ENCODE peak calls at places on chromosomes 1 and 21, in six cellular contexts. K is GM23248; R is heart right ventricle; S is Peyer's patch; H is psoas muscle; Z is CD8-positive, alpha-beta T cell. L is an unnamed sample.

GRCh38 chr21:27145134-27145798 is 178.4 kb upstream of the ADAMTS5 start:
- DNase-seq in K (no peak), R (no peak), S (no peak), H (no peak), Z (no peak), L (no peak)

GRCh38 chr1:55526716-55527115 is 311.6 kb upstream of the USP24 start:
- DNase-seq in K (no peak), R (no peak), S (no peak), H (no peak), Z (no peak), L (no peak)

GRCh38 chr21:15065381-15066230 is 806 bp upstream of the NRIP1 start:
- DNase-seq in K (peak; percentile 92), R (peak; percentile 86), S (peak; percentile 80), H (peak; percentile 75), Z (peak; percentile 63), L (peak; percentile 41)

GRCh38 chr1:15343729-15344128 is 66.0 kb upstream of the EFHD2 start:
- DNase-seq in K (peak; percentile 70), R (peak; percentile 85), S (no peak), H (peak; percentile 56), Z (no peak), L (peak; percentile 52)

GRCh38 chr1:234875328-234875952 is 253.2 kb downstream of the TOMM20 start:
- DNase-seq in K (no peak), R (no peak), S (no peak), H (no peak), Z (no peak), L (no peak)

GRCh38 chr1:228297822-228298221 is 90.0 kb downstream of the OBSCN start:
- DNase-seq in K (no peak), R (no peak), S (no peak), H (no peak), Z (no peak), L (no peak)

GRCh38 chr1:220824031-220824989 is 37.6 kb downstream of the MTARC1 start:
- DNase-seq in K (no peak), R (no peak), S (no peak), H (no peak), Z (no peak), L (no peak)

GRCh38 chr1:65581120-65581519 is 160.7 kb downstream of the LEPR start:
- DNase-seq in K (peak; percentile 3), R (no peak), S (no peak), H (no peak), Z (no peak), L (no peak)

GRCh38 chr1:181061891-181062777 is 26.4 kb upstream of the IER5 start:
- DNase-seq in K (peak; percentile 10), R (peak; percentile 12), S (peak; percentile 52), H (peak; percentile 60), Z (no peak), L (no peak)

GRCh38 chr1:33971018-33971710 is 107.3 kb downstream of the HMGB4 start:
- DNase-seq in K (peak; percentile 94), R (no peak), S (no peak), H (no peak), Z (no peak), L (no peak)

GRCh38 chr1:21334214-21335087 is 44.2 kb upstream of the ECE1 start:
- DNase-seq in K (peak; percentile 93), R (peak; percentile 78), S (peak; percentile 68), H (peak; percentile 71), Z (peak; percentile 75), L (peak; percentile 68)
- H3K4me3 ChIP-seq in K (peak overlapping the region; percentile 62), R (peak overlapping the region; percentile 36), S (peak overlapping the region; percentile 38), H (peak overlapping the region; percentile 43), Z (peak overlapping the region; percentile 29), L (peak overlapping the region; percentile 69)

DNA sequence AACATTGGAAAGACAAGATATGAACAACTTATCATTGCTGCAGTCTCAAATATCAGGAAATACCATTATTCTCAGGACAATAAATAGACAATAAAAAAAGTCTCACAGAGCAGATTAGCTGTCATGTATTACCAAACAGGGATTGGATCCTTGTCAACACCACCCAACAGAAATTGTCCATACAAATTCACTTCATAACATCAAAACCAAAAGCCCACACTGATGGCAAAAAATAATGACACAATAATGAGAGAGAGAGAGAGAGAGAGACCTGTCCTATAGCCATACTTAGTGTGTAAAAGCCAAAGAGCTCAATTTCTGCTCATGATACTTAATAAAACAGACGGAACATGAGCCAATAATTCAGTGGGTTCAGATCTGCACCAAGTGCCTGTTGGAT is 96.5 kb downstream of the PPIAL4G start:
- DNase-seq in K (no peak), R (no peak), S (no peak), H (no peak), Z (no peak), L (no peak)
- H3K27ac ChIP-seq in K (no peak overlapping the region), R (no peak overlapping the region), S (no peak overlapping the region), H (no peak overlapping the region), Z (no peak overlapping the region), L (no peak overlapping the region)

GRCh38 chr21:32768530-32768929 is 3.0 kb downstream of the PAXBP1 start:
- DNase-seq in K (no peak), R (no peak), S (no peak), H (no peak), Z (no peak), L (no peak)
- H3K4me3 ChIP-seq in K (peak overlapping the region; percentile 80), R (no peak overlapping the region), S (no peak overlapping the region), H (no peak overlapping the region), Z (no peak overlapping the region), L (no peak overlapping the region)

GRCh38 chr1:156069490-156070455 is 8.8 kb downstream of the RAB25 start:
- DNase-seq in K (no peak), R (no peak), S (no peak), H (no peak), Z (no peak), L (no peak)
- H3K27ac ChIP-seq in K (no peak overlapping the region), R (no peak overlapping the region), S (no peak overlapping the region), H (no peak overlapping the region), Z (no peak overlapping the region), L (no peak overlapping the region)

GRCh38 chr1:223012176-223012788 is 130.8 kb downstream of the TLR5 start:
- DNase-seq in K (no peak), R (no peak), S (no peak), H (no peak), Z (no peak), L (no peak)

GRCh38 chr1:223011230-223011856 is 131.7 kb downstream of the TLR5 start:
- DNase-seq in K (peak; percentile 30), R (no peak), S (no peak), H (no peak), Z (no peak), L (no peak)

GRCh38 chr1:223009421-223009820 is 133.6 kb downstream of the TLR5 start:
- DNase-seq in K (no peak), R (no peak), S (no peak), H (no peak), Z (no peak), L (no peak)

GRCh38 chr1:223008808-223009207 is 134.2 kb downstream of the TLR5 start:
- DNase-seq in K (no peak), R (no peak), S (no peak), H (no peak), Z (no peak), L (no peak)

DNA sequence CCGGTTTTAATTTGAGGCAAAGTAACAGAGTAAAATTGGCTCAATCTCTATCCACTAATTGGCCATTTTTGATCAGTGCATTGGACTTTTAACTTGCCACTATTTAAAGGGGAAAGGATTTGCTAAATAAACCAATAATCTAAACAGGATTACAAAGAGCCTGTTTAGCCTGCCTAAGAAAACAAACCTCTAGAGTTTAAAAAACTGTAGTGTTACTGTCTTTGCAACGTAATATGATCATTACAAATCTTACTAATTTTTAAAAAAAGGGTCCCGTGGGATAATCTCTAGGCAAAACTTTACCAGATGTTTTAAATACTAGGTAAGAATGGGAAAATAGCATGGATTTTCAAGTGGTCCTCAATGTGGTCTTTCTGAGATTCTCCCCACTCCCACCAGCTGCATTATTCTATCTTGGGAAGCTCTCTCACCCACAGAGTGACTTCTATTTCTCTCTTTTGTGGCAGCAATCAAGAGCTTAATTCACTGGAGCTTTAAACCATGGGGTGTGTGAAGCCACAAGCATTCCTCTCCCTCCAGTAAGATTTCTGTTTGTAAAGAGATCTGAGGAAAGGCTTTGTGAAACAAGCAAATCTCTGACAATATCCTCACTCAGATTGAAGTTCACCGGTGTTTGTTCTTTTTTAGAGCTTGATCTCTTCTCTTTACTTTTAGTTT is 132.4 kb downstream of the TLR5 start:
- DNase-seq in K (peak; percentile 50), R (no peak), S (no peak), H (no peak), Z (no peak), L (no peak)
- H3K4me3 ChIP-seq in K (peak overlapping the region; percentile 35), R (no peak overlapping the region), S (no peak overlapping the region), H (no peak overlapping the region), Z (no peak overlapping the region), L (no peak overlapping the region)

DNA sequence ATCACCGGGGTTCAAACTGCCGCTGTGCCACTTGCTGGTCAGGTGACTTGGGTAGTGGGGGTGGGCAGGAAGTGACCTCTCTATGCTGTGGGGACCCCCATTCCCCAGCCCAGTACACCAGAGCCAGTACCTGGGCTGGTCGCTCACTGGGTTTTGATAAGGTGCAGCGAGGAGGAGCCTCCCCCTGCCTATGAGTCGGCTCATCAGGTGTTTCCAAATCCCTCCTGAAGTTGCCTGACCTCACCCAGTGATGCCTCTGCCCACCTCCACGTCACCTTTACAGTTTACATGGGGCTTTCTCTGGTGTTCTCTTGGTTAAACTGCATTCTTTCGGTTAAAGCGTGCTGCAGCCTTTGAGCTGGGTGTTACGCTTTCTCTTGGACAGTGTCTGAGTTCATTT is 58.2 kb downstream of the ARHGEF10L start:
- DNase-seq in K (no peak), R (no peak), S (no peak), H (no peak), Z (no peak), L (no peak)
- H3K27ac ChIP-seq in K (no peak overlapping the region), R (no peak overlapping the region), S (peak overlapping the region; percentile 64), H (no peak overlapping the region), Z (no peak overlapping the region), L (peak overlapping the region; percentile 72)

DNA sequence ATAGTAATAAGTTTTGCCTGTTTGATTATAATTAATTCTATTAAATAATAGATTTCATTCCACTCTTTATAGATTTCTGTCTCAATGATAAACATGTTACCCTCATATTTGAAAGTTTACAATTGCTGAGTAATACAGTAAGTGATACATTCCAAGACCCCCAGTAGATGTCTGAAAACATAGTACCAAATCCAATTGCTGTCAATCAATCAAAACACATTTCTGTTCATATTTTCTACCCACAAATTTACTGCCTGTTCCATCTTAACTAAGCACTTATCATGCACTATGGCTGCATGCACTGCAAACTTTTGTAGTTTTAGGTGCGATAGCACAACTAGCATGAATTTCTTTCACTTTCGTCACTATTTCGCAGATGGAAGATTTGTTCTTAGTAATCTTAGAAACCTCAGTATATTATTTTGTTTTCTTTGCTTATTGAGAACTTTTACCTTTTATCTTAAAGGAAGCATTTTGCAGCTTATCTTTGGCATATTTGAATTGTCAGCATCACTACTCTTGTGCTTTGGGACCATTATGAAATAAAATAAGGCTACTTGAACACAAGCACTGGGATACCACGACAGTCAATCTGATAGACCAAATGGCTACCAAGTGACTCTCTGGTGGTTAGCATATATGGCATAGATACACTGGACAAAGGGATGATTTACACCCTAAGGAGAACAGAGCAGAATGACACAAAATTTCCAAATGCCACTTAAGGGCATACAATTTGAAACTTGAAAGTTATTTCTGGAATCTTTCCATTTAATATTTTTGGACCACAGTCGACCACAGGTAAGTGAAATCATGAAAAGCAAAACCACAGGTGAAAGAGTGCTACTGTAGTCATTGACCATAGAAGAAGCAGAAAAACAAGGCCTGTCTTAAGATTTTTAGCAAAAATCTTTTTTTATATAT is 67.6 kb downstream of the RGS13 start:
- DNase-seq in K (no peak), R (no peak), S (no peak), H (no peak), Z (no peak), L (no peak)
- H3K4me3 ChIP-seq in K (no peak overlapping the region), R (no peak overlapping the region), S (no peak overlapping the region), H (no peak overlapping the region), Z (no peak overlapping the region), L (no peak overlapping the region)

GRCh38 chr1:110750446-110751029 is 75.8 kb upstream of the KCNA3 start:
- DNase-seq in K (no peak), R (no peak), S (no peak), H (no peak), Z (no peak), L (no peak)
- H3K27ac ChIP-seq in K (no peak overlapping the region), R (no peak overlapping the region), S (no peak overlapping the region), H (no peak overlapping the region), Z (no peak overlapping the region), L (no peak overlapping the region)